ENCODE peak calls at places on chromosomes 13 and 19, in nine cellular contexts. B, R, P, S, Q, Z, M, J and K are unnamed samples.

GRCh38 chr13:44259045-44260042 is 114.3 kb upstream of the SERP2 start:
- DNase-seq in Q (no peak), Z (no peak), B (no peak), J (peak; percentile 44), S (peak; percentile 39), M (peak; percentile 67), P (peak; percentile 49), R (no peak), K (peak; percentile 73)

GRCh38 chr13:114151565-114152284 is 19.3 kb upstream of the RASA3 start:
- DNase-seq in J (no peak), Z (no peak), B (peak; percentile 84), S (no peak), R (peak; percentile 32), P (no peak), M (no peak), Q (peak; percentile 76), K (peak; percentile 55)

GRCh38 chr19:6056801-6057650 is 53.3 kb downstream of the RFX2 start:
- DNase-seq in S (peak; percentile 82), R (no peak), Z (peak; percentile 68), Q (peak; percentile 27), M (no peak), J (peak; percentile 59), P (peak; percentile 84), B (no peak), K (peak; percentile 96)

GRCh38 chr13:40179882-40180281 is 486.6 kb downstream of the FOXO1 start:
- DNase-seq in Q (no peak), P (no peak), R (no peak), Z (no peak), B (no peak), M (no peak), S (no peak), J (no peak), K (no peak)

GRCh38 chr13:51663980-51664957 is 80.0 kb downstream of the WDFY2 start:
- DNase-seq in J (no peak), Q (no peak), B (no peak), S (no peak), M (no peak), R (no peak), P (no peak), Z (no peak), K (no peak)

GRCh38 chr13:35941374-35941773 is 189.8 kb downstream of the DCLK1 start:
- DNase-seq in J (no peak), Z (no peak), Q (no peak), M (no peak), R (no peak), B (no peak), S (no peak), P (no peak), K (no peak)

GRCh38 chr19:18500376-18500775 is 21.5 kb downstream of the ELL start:
- DNase-seq in Z (no peak), R (no peak), M (no peak), Q (no peak), S (no peak), P (no peak), B (no peak), J (no peak), K (no peak)

GRCh38 chr13:82747948-82748347 is 1134.3 kb downstream of the SLITRK1 start:
- DNase-seq in M (no peak), Q (no peak), Z (no peak), S (no peak), P (no peak), B (no peak), R (no peak), J (no peak), K (no peak)

GRCh38 chr19:34306213-34306661 is 51.9 kb downstream of the GARRE1 start:
- DNase-seq in P (no peak), M (no peak), Q (no peak), R (no peak), Z (no peak), J (no peak), S (no peak), B (peak; percentile 81), K (no peak)

GRCh38 chr19:2579678-2580280 is 103.9 kb downstream of the GADD45B start:
- DNase-seq in Z (no peak), Q (no peak), M (no peak), R (no peak), B (no peak), S (peak; percentile 31), J (no peak), P (no peak), K (no peak)
- H3K27ac ChIP-seq in Z (peak overlapping the region; percentile 94), Q (no peak overlapping the region), M (no peak overlapping the region), R (peak overlapping the region; percentile 91), B (peak overlapping the region; percentile 82), S (peak overlapping the region; percentile 45), J (peak overlapping the region; percentile 86), P (peak overlapping the region; percentile 93), K (peak overlapping the region; percentile 91)

DNA sequence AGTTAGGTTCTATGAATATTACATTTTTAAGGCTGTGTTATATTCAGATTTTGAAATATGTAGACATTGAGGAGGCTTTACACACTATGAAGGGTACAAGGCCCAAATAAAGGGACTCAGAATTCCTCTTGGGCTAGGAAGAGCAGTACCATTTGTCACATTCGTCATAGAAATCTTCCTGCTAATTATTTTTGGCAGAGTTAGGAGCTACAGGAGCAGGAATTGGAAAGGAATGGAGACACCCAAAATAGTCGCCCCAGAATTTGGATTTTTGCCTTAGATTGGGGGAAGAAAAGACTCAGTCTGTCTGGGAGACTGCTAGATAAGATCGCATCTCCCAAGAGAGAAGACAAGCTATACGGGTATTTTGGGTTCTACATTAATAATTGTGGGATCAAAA is 176.4 kb upstream of the DACH1 start:
- DNase-seq in M (no peak), J (no peak), Z (no peak), R (no peak), P (no peak), B (no peak), Q (no peak), S (no peak), K (no peak)
- TF ChIP-seq CTCF in M (no peak), J (no peak), Z (no peak), R (no peak), P (no peak), B (no peak), Q (no peak), S (no peak), K (no peak)

GRCh38 chr19:57651654-57651996 is 17.1 kb upstream of the ZSCAN4 start:
- DNase-seq in Q (no peak), J (no peak), Z (peak; percentile 62), S (no peak), B (no peak), M (no peak), P (no peak), R (no peak), K (no peak)
- H3K4me3 ChIP-seq in Q (no peak overlapping the region), J (no peak overlapping the region), Z (peak overlapping the region; percentile 14), S (no peak overlapping the region), B (no peak overlapping the region), M (no peak overlapping the region), P (no peak overlapping the region), R (no peak overlapping the region), K (no peak overlapping the region)

GRCh38 chr19:911197-912033 is 1.6 kb downstream of the R3HDM4 start:
- DNase-seq in S (no peak), J (no peak), Q (no peak), R (no peak), Z (peak; percentile 81), P (no peak), B (no peak), M (no peak), K (no peak)

GRCh38 chr19:917323-918151 is at the start of gene KISS1R:
- DNase-seq in M (peak; percentile 78), S (no peak), Z (peak; percentile 93), P (no peak), R (peak; percentile 75), Q (peak; percentile 76), J (no peak), B (no peak), K (no peak)

GRCh38 chr19:912181-913079 is 589 bp downstream of the R3HDM4 start:
- DNase-seq in S (peak; percentile 59), Q (no peak), J (no peak), M (no peak), P (no peak), B (peak; percentile 63), Z (no peak), R (no peak), K (no peak)

GRCh38 chr19:916645-917322 is 349 bp upstream of the KISS1R start:
- DNase-seq in Q (no peak), S (no peak), R (peak; percentile 31), P (no peak), M (no peak), J (no peak), B (no peak), Z (peak; percentile 69), K (no peak)

DNA sequence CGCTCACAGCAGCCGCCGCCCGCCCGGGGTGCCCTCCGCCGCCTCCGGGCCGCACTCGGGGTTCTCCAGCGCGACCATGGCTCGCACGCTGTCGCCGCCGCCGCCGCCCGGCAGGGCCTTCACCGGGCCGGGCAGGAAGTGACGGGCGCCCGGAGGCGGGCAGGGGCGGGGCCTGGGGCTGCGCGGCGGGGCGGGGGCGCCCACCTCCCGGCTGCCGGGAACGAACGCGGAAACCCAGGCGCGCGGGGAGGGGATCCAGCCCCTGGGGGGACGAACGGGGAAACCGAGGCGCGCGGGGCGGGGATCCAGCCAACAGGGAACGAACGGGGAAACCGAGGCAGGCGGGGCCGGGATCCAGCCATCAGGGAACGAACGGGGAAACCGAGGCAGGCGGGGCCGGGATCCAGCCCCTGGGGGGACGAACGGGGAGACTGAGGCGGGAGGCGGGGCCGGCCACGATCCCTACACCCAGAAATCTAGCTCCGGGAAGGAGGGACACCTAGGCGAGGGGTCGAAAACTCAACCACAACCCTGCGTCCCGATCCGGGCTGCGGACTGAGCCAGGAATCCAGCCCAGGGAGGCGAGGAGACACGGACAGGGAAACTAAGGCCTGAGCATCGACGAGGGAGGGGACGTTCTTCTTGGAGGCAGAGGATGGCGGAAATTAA is at the start of gene R3HDM4:
- DNase-seq in R (peak; percentile 83), Q (peak; percentile 90), S (peak; percentile 84), B (peak; percentile 87), M (peak; percentile 81), Z (peak; percentile 68), J (peak; percentile 74), P (no peak), K (no peak)
- H3K27ac ChIP-seq in R (no peak within 1 kb of the TSS), Q (peak within 1 kb of the TSS; percentile 85), S (no peak within 1 kb of the TSS), B (peak within 1 kb of the TSS; percentile 93), M (peak within 1 kb of the TSS; percentile 56), Z (no peak within 1 kb of the TSS), J (peak within 1 kb of the TSS; percentile 92), P (peak within 1 kb of the TSS; percentile 86), K (peak within 1 kb of the TSS; percentile 79)

GRCh38 chr19:10828981-10829821 is 6.8 kb downstream of the TMED1 start:
- DNase-seq in B (peak; percentile 59), P (no peak), M (peak; percentile 43), S (no peak), R (no peak), Q (no peak), J (no peak), Z (peak; percentile 74), K (no peak)
- TF ChIP-seq CTCF in B (no peak), P (no peak), M (peak; percentile 63), S (no peak), R (no peak), Q (no peak), J (no peak), Z (peak; percentile 37), K (no peak)